ENCODE peak calls at places on chromosome 1, in eight cellular contexts. Q is GM12878; W is lung microvascular endothelial cell; U is effector memory CD8-positive, alpha-beta T cell; C is naive thymus-derived CD4-positive, alpha-beta T cell; A is IMR-90; Y is effector memory CD4-positive, alpha-beta T cell; T is psoas muscle. E is an unnamed sample.

GRCh38 chr1:47575855-47576757 is 138.3 kb downstream of the FOXD2 start:
- DNase-seq in C (no peak), U (no peak), W (no peak), A (peak), Q (no peak), Y (no peak), T (no peak), E (no peak)

GRCh38 chr1:2093636-2094035 is 43.4 kb downstream of the PRKCZ start:
- DNase-seq in Y (no peak), U (no peak), W (no peak), A (no peak), Q (no peak), T (no peak), C (no peak), E (no peak)

GRCh38 chr1:156103521-156103947 is 11.0 kb upstream of the LMNA start:
- DNase-seq in C (no peak), A (peak), Q (no peak), T (peak), W (peak), Y (peak), U (no peak), E (peak)

GRCh38 chr1:71490432-71490831 is 409.6 kb upstream of the ZRANB2 start:
- DNase-seq in W (no peak), U (no peak), Q (no peak), T (no peak), Y (no peak), A (peak), C (no peak), E (no peak)

GRCh38 chr1:155005076-155005971 is 2.7 kb downstream of the ZBTB7B start:
- DNase-seq in A (no peak), U (no peak), W (no peak), Q (no peak), C (no peak), Y (no peak), T (peak), E (no peak)

GRCh38 chr1:29586991-29587745 is 350.8 kb downstream of the PTPRU start:
- DNase-seq in T (no peak), U (no peak), W (no peak), A (peak), Q (no peak), Y (no peak), C (no peak), E (peak)

GRCh38 chr1:53681647-53682368 is 57.2 kb downstream of the GLIS1 start:
- DNase-seq in C (peak), Q (no peak), W (peak), A (peak), U (peak), T (peak), Y (no peak), E (no peak)

GRCh38 chr1:36922593-36923251 is 111.6 kb downstream of the GRIK3 start:
- DNase-seq in W (no peak), U (no peak), Q (no peak), T (no peak), Y (no peak), C (no peak), A (no peak), E (no peak)

GRCh38 chr1:3188150-3188971 is 119.4 kb downstream of the PRDM16 start:
- DNase-seq in Q (no peak), Y (no peak), A (no peak), W (no peak), T (no peak), C (no peak), U (no peak), E (no peak)

GRCh38 chr1:172656576-172656975 is 2.3 kb upstream of the FASLG start:
- DNase-seq in T (no peak), W (no peak), Q (no peak), U (no peak), Y (no peak), C (no peak), A (no peak), E (no peak)

GRCh38 chr1:55154616-55155015 is 60.5 kb downstream of the USP24 start:
- DNase-seq in Q (no peak), W (no peak), T (no peak), Y (no peak), C (no peak), A (no peak), U (no peak), E (no peak)

E was measured in T1000.